ENCODE peak calls at places on chromosomes 1 and 21, in nine cellular contexts. Y is HTR-8/SVneo; O is prostate gland; C is T-cell; W is SW480; D is activated naive CD4-positive, alpha-beta T cell; L is kidney tubule cell; F is HAP-1; V is EH. M is an unnamed sample.

GRCh38 chr1:80453775-80454174 is 1347.0 kb upstream of the ADGRL2 start:
- DNase-seq in Y (no peak), O (no peak), C (no peak), W (no peak), D (no peak), L (no peak), F (no peak), V (no peak), M (no peak)

GRCh38 chr1:234206651-234207284 is 166.5 kb upstream of the COA6 start:
- DNase-seq in Y (peak; percentile 84), O (no peak), C (no peak), W (peak; percentile 93), D (no peak), L (peak; percentile 89), F (no peak), V (peak; percentile 93), M (peak; percentile 52)

GRCh38 chr1:161198877-161199431 is at the start of gene ADAMTS4:
- DNase-seq in Y (no peak), O (no peak), C (no peak), W (no peak), D (no peak), L (no peak), F (no peak), V (peak; percentile 95), M (no peak)

GRCh38 chr1:65512967-65513777 is 92.7 kb downstream of the LEPR start:
- DNase-seq in Y (no peak), O (no peak), C (no peak), W (no peak), D (no peak), L (peak; percentile 9), F (no peak), V (peak; percentile 64), M (no peak)

GRCh38 chr1:97202481-97202880 is 480.9 kb downstream of the PTBP2 start:
- DNase-seq in Y (no peak), O (no peak), C (no peak), W (no peak), D (no peak), L (no peak), F (no peak), V (peak; percentile 23), M (no peak)

GRCh38 chr1:171226757-171227370 is 21.4 kb upstream of the FMO1 start:
- DNase-seq in Y (no peak), O (peak; percentile 60), C (no peak), W (peak; percentile 75), D (no peak), L (peak; percentile 73), F (peak; percentile 53), V (peak; percentile 82), M (peak; percentile 66)

GRCh38 chr1:65163193-65163805 is 15.3 kb downstream of the AK4 start:
- DNase-seq in Y (no peak), O (no peak), C (no peak), W (no peak), D (no peak), L (no peak), F (no peak), V (no peak), M (no peak)

GRCh38 chr21:33266050-33266783 is at the start of gene IL10RB:
- DNase-seq in Y (peak; percentile 79), O (peak; percentile 73), C (peak; percentile 65), W (peak; percentile 60), D (peak; percentile 42), L (peak; percentile 61), F (peak; percentile 42), V (peak; percentile 67), M (peak; percentile 49)

GRCh38 chr21:31671931-31672330 is 12.4 kb downstream of the SOD1 start:
- DNase-seq in Y (no peak), O (no peak), C (no peak), W (no peak), D (no peak), L (no peak), F (no peak), V (no peak), M (no peak)

M was measured in HT-29.